ENCODE peak calls at places on chromosomes 16 and 17, in eight cellular contexts. One of them, this sample, is unnamed.

GRCh38 chr17:31390748-31391495 is 553 bp upstream of the RAB11FIP4 start:
- DNase-seq in cardiac fibroblast: no peak
- DNase-seq in HFFc6: no peak
- DNase-seq in HCT116: no peak
- DNase-seq in IMR-90: no peak
- DNase-seq in Caco-2: no peak
- DNase-seq in B cell: peak; percentile 31
- DNase-seq in ascending aorta: no peak
- DNase-seq in this sample: no peak

GRCh38 chr17:69609495-69610315 is 195.2 kb downstream of the MAP2K6 start:
- DNase-seq in cardiac fibroblast: peak; percentile 70
- DNase-seq in HFFc6: peak; percentile 38
- DNase-seq in HCT116: peak; percentile 24
- DNase-seq in IMR-90: peak; percentile 55
- DNase-seq in Caco-2: peak; percentile 25
- DNase-seq in B cell: no peak
- DNase-seq in ascending aorta: no peak
- DNase-seq in this sample: peak; percentile 2

GRCh38 chr16:48291303-48291702 is 44.0 kb upstream of the ABCC11 start:
- DNase-seq in cardiac fibroblast: peak; percentile 56
- DNase-seq in HFFc6: peak; percentile 8
- DNase-seq in HCT116: no peak
- DNase-seq in IMR-90: peak; percentile 39
- DNase-seq in Caco-2: no peak
- DNase-seq in B cell: no peak
- DNase-seq in ascending aorta: no peak
- DNase-seq in this sample: no peak

GRCh38 chr17:77580531-77580930 is 378.0 kb upstream of the TNRC6C start:
- DNase-seq in cardiac fibroblast: no peak
- DNase-seq in HFFc6: no peak
- DNase-seq in HCT116: no peak
- DNase-seq in IMR-90: no peak
- DNase-seq in Caco-2: no peak
- DNase-seq in B cell: no peak
- DNase-seq in ascending aorta: no peak
- DNase-seq in this sample: no peak

GRCh38 chr17:72525225-72525988 is 404.6 kb downstream of the SOX9 start:
- DNase-seq in cardiac fibroblast: no peak
- DNase-seq in HFFc6: no peak
- DNase-seq in HCT116: no peak
- DNase-seq in IMR-90: no peak
- DNase-seq in Caco-2: peak; percentile 66
- DNase-seq in B cell: no peak
- DNase-seq in ascending aorta: no peak
- DNase-seq in this sample: no peak

GRCh38 chr17:79838541-79839274 is 532 bp downstream of the CBX4 start:
- DNase-seq in cardiac fibroblast: peak; percentile 71
- DNase-seq in HFFc6: peak; percentile 52
- DNase-seq in HCT116: no peak
- DNase-seq in IMR-90: peak; percentile 52
- DNase-seq in Caco-2: peak; percentile 55
- DNase-seq in B cell: peak; percentile 70
- DNase-seq in ascending aorta: no peak
- DNase-seq in this sample: peak; percentile 62

GRCh38 chr17:49379926-49380325 is 17.9 kb upstream of the ZNF652 start:
- DNase-seq in cardiac fibroblast: no peak
- DNase-seq in HFFc6: no peak
- DNase-seq in HCT116: no peak
- DNase-seq in IMR-90: no peak
- DNase-seq in Caco-2: no peak
- DNase-seq in B cell: no peak
- DNase-seq in ascending aorta: no peak
- DNase-seq in this sample: no peak

GRCh38 chr17:50428831-50429424 is 2.9 kb downstream of the ACSF2 start:
- DNase-seq in cardiac fibroblast: no peak
- DNase-seq in HFFc6: no peak
- DNase-seq in HCT116: no peak
- DNase-seq in IMR-90: no peak
- DNase-seq in Caco-2: peak; percentile 90
- DNase-seq in B cell: no peak
- DNase-seq in ascending aorta: no peak
- DNase-seq in this sample: no peak

GRCh38 chr17:76147211-76148014 is 6.4 kb upstream of the FOXJ1 start:
- DNase-seq in cardiac fibroblast: peak; percentile 47
- DNase-seq in HFFc6: peak; percentile 15
- DNase-seq in HCT116: peak; percentile 35
- DNase-seq in IMR-90: peak; percentile 26
- DNase-seq in Caco-2: peak; percentile 57
- DNase-seq in B cell: no peak
- DNase-seq in ascending aorta: no peak
- DNase-seq in this sample: no peak

GRCh38 chr17:50565559-50566350 is 5.2 kb downstream of the CACNA1G start:
- DNase-seq in cardiac fibroblast: peak; percentile 48
- DNase-seq in HFFc6: peak; percentile 38
- DNase-seq in HCT116: no peak
- DNase-seq in IMR-90: peak; percentile 4
- DNase-seq in Caco-2: no peak
- DNase-seq in B cell: no peak
- DNase-seq in ascending aorta: no peak
- DNase-seq in this sample: peak; percentile 31

GRCh38 chr16:77171750-77172635 is 19.0 kb upstream of the MON1B start:
- DNase-seq in cardiac fibroblast: peak; percentile 78
- DNase-seq in HFFc6: peak; percentile 60
- DNase-seq in HCT116: peak; percentile 49
- DNase-seq in IMR-90: peak; percentile 59
- DNase-seq in Caco-2: peak; percentile 73
- DNase-seq in B cell: peak; percentile 58
- DNase-seq in ascending aorta: no peak
- DNase-seq in this sample: peak; percentile 45

GRCh38 chr17:49850772-49851386 is 3.0 kb upstream of the TAC4 start:
- DNase-seq in cardiac fibroblast: no peak
- DNase-seq in HFFc6: no peak
- DNase-seq in HCT116: no peak
- DNase-seq in IMR-90: no peak
- DNase-seq in Caco-2: no peak
- DNase-seq in B cell: peak; percentile 25
- DNase-seq in ascending aorta: no peak
- DNase-seq in this sample: no peak

GRCh38 chr17:49991409-49991808 is 3.6 kb downstream of the DLX3 start:
- DNase-seq in cardiac fibroblast: no peak
- DNase-seq in HFFc6: no peak
- DNase-seq in HCT116: no peak
- DNase-seq in IMR-90: no peak
- DNase-seq in Caco-2: peak; percentile 3
- DNase-seq in B cell: no peak
- DNase-seq in ascending aorta: no peak
- DNase-seq in this sample: no peak

GRCh38 chr16:5461141-5461540 is 363.5 kb upstream of the EEF2KMT start:
- DNase-seq in cardiac fibroblast: no peak
- DNase-seq in HFFc6: no peak
- DNase-seq in HCT116: no peak
- DNase-seq in IMR-90: no peak
- DNase-seq in Caco-2: no peak
- DNase-seq in B cell: no peak
- DNase-seq in ascending aorta: no peak
- DNase-seq in this sample: no peak

GRCh38 chr16:30032083-30032819 is 1.2 kb upstream of the TLCD3B start:
- DNase-seq in cardiac fibroblast: peak; percentile 80
- DNase-seq in HFFc6: peak; percentile 45
- DNase-seq in HCT116: peak; percentile 58
- DNase-seq in IMR-90: peak; percentile 67
- DNase-seq in Caco-2: peak; percentile 68
- DNase-seq in B cell: peak; percentile 76
- DNase-seq in ascending aorta: no peak
- DNase-seq in this sample: peak; percentile 77

GRCh38 chr16:89349947-89350633 is 132.6 kb downstream of the ZNF778 start:
- DNase-seq in cardiac fibroblast: no peak
- DNase-seq in HFFc6: no peak
- DNase-seq in HCT116: no peak
- DNase-seq in IMR-90: no peak
- DNase-seq in Caco-2: no peak
- DNase-seq in B cell: no peak
- DNase-seq in ascending aorta: no peak
- DNase-seq in this sample: no peak

GRCh38 chr16:89350701-89351380 is 133.3 kb downstream of the ZNF778 start:
- DNase-seq in cardiac fibroblast: no peak
- DNase-seq in HFFc6: no peak
- DNase-seq in HCT116: no peak
- DNase-seq in IMR-90: peak; percentile 63
- DNase-seq in Caco-2: no peak
- DNase-seq in B cell: no peak
- DNase-seq in ascending aorta: no peak
- DNase-seq in this sample: no peak

GRCh38 chr16:89351645-89352044 is 134.1 kb downstream of the ZNF778 start:
- DNase-seq in cardiac fibroblast: no peak
- DNase-seq in HFFc6: no peak
- DNase-seq in HCT116: no peak
- DNase-seq in IMR-90: no peak
- DNase-seq in Caco-2: no peak
- DNase-seq in B cell: no peak
- DNase-seq in ascending aorta: no peak
- DNase-seq in this sample: no peak

GRCh38 chr16:89354325-89354724 is 136.0 kb downstream of the ANKRD11 start:
- DNase-seq in cardiac fibroblast: no peak
- DNase-seq in HFFc6: no peak
- DNase-seq in HCT116: no peak
- DNase-seq in IMR-90: no peak
- DNase-seq in Caco-2: no peak
- DNase-seq in B cell: no peak
- DNase-seq in ascending aorta: no peak
- DNase-seq in this sample: no peak

DNA sequence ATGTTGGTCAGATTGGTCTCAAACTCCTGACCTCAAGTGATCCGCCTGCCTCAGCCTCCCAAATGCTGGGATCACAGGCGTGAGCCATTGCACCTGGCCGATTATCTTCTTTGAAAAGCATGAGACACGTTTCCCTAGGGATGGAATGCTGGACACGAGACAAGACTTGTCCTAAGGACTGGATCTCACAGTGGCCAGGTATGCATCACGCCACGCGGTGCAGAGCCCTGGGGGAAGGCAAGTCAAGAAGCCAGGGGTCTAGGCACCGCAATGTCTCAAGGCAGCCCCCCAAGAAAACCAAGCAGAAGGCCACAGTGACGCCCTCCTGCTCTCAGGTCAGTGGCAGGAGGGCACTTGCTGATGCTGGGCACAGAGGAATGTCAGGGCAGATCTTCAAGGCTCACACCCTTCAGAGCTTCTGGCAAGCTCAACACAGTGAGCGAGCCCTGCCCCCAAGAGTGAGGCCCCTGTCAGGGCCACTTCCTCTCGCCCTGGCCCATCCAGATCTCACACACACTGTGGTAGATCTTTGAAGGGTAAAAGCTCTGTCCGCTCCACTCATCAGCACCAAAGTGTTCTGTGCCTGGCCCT is 134.7 kb downstream of the ZNF778 start:
- DNase-seq in cardiac fibroblast: no peak
- DNase-seq in HFFc6: no peak
- DNase-seq in HCT116: no peak
- DNase-seq in IMR-90: no peak
- DNase-seq in Caco-2: no peak
- DNase-seq in B cell: no peak
- DNase-seq in ascending aorta: no peak
- DNase-seq in this sample: no peak
- TF ChIP-seq CTCF in cardiac fibroblast: no peak
- TF ChIP-seq CTCF in HFFc6: no peak
- TF ChIP-seq CTCF in HCT116: no peak
- TF ChIP-seq CTCF in IMR-90: no peak
- TF ChIP-seq CTCF in Caco-2: no peak
- TF ChIP-seq CTCF in B cell: no peak
- TF ChIP-seq CTCF in ascending aorta: no peak
- TF ChIP-seq CTCF in this sample: no peak

GRCh38 chr17:5705876-5706420 is 121.6 kb upstream of the NLRP1 start:
- DNase-seq in cardiac fibroblast: no peak
- DNase-seq in HFFc6: no peak
- DNase-seq in HCT116: no peak
- DNase-seq in IMR-90: no peak
- DNase-seq in Caco-2: no peak
- DNase-seq in B cell: no peak
- DNase-seq in ascending aorta: no peak
- DNase-seq in this sample: no peak

GRCh38 chr17:5707482-5707881 is 123.2 kb upstream of the NLRP1 start:
- DNase-seq in cardiac fibroblast: no peak
- DNase-seq in HFFc6: no peak
- DNase-seq in HCT116: no peak
- DNase-seq in IMR-90: no peak
- DNase-seq in Caco-2: no peak
- DNase-seq in B cell: no peak
- DNase-seq in ascending aorta: no peak
- DNase-seq in this sample: no peak

GRCh38 chr17:5703736-5704135 is 119.4 kb upstream of the NLRP1 start:
- DNase-seq in cardiac fibroblast: no peak
- DNase-seq in HFFc6: no peak
- DNase-seq in HCT116: no peak
- DNase-seq in IMR-90: no peak
- DNase-seq in Caco-2: no peak
- DNase-seq in B cell: no peak
- DNase-seq in ascending aorta: no peak
- DNase-seq in this sample: no peak

GRCh38 chr17:5706835-5707234 is 122.5 kb upstream of the NLRP1 start:
- DNase-seq in cardiac fibroblast: peak; percentile 69
- DNase-seq in HFFc6: peak; percentile 50
- DNase-seq in HCT116: peak; percentile 33
- DNase-seq in IMR-90: peak; percentile 63
- DNase-seq in Caco-2: peak; percentile 42
- DNase-seq in B cell: peak; percentile 64
- DNase-seq in ascending aorta: no peak
- DNase-seq in this sample: peak; percentile 73

GRCh38 chr17:5705081-5705875 is 121.0 kb upstream of the NLRP1 start:
- DNase-seq in cardiac fibroblast: peak; percentile 10
- DNase-seq in HFFc6: no peak
- DNase-seq in HCT116: no peak
- DNase-seq in IMR-90: peak; percentile 1
- DNase-seq in Caco-2: no peak
- DNase-seq in B cell: no peak
- DNase-seq in ascending aorta: no peak
- DNase-seq in this sample: peak; percentile 49
- TF ChIP-seq CTCF in cardiac fibroblast: peak; percentile 52
- TF ChIP-seq CTCF in HFFc6: peak; percentile 74
- TF ChIP-seq CTCF in HCT116: peak; percentile 67
- TF ChIP-seq CTCF in IMR-90: peak; percentile 40
- TF ChIP-seq CTCF in Caco-2: no peak
- TF ChIP-seq CTCF in B cell: no peak
- TF ChIP-seq CTCF in ascending aorta: no peak
- TF ChIP-seq CTCF in this sample: peak; percentile 53

GRCh38 chr16:56183266-56183665 is 8.0 kb upstream of the GNAO1 start:
- DNase-seq in cardiac fibroblast: no peak
- DNase-seq in HFFc6: no peak
- DNase-seq in HCT116: no peak
- DNase-seq in IMR-90: no peak
- DNase-seq in Caco-2: no peak
- DNase-seq in B cell: no peak
- DNase-seq in ascending aorta: no peak
- DNase-seq in this sample: no peak

GRCh38 chr16:56181401-56181800 is 9.9 kb upstream of the GNAO1 start:
- DNase-seq in cardiac fibroblast: no peak
- DNase-seq in HFFc6: no peak
- DNase-seq in HCT116: no peak
- DNase-seq in IMR-90: no peak
- DNase-seq in Caco-2: no peak
- DNase-seq in B cell: no peak
- DNase-seq in ascending aorta: no peak
- DNase-seq in this sample: no peak
- TF ChIP-seq CTCF in cardiac fibroblast: no peak
- TF ChIP-seq CTCF in HFFc6: no peak
- TF ChIP-seq CTCF in HCT116: no peak
- TF ChIP-seq CTCF in IMR-90: no peak
- TF ChIP-seq CTCF in Caco-2: no peak
- TF ChIP-seq CTCF in B cell: no peak
- TF ChIP-seq CTCF in ascending aorta: no peak
- TF ChIP-seq CTCF in this sample: no peak

GRCh38 chr17:67575325-67575724 is 142.4 kb upstream of the NOL11 start:
- DNase-seq in cardiac fibroblast: no peak
- DNase-seq in HFFc6: no peak
- DNase-seq in HCT116: no peak
- DNase-seq in IMR-90: no peak
- DNase-seq in Caco-2: peak; percentile 40
- DNase-seq in B cell: peak; percentile 11
- DNase-seq in ascending aorta: no peak
- DNase-seq in this sample: no peak
- TF ChIP-seq CTCF in cardiac fibroblast: no peak
- TF ChIP-seq CTCF in HFFc6: no peak
- TF ChIP-seq CTCF in HCT116: no peak
- TF ChIP-seq CTCF in IMR-90: no peak
- TF ChIP-seq CTCF in Caco-2: peak; percentile 11
- TF ChIP-seq CTCF in B cell: no peak
- TF ChIP-seq CTCF in ascending aorta: no peak
- TF ChIP-seq CTCF in this sample: no peak

This sample was measured in neural crest cell.